ENCODE peak calls at places on chromosomes 13 and 19, in eight cellular contexts. I is Calu3; C is ELF-1; P is activated T-cell treated with anti-CD3 and anti-CD28 coated beads, Interleukin-2, amount 50 U/mL, for 1 hour; E is NCI-H748 treated with DMSO at 0.1 percent for 48 hours; Q is neural progenitor cell; Y is stimulated activated CD4-positive, alpha-beta T cell treated with anti-CD3 and anti-CD28 coated beads, Interleukin-1b, Interleukin-23, amount 100 ng/mL, for 4 hours; H is adipocyte. A is an unnamed sample.

GRCh38 chr13:48194392-48194754 is 38.6 kb upstream of the ITM2B start:
- DNase-seq in I (no peak), C (no peak), P (no peak), E (no peak), Q (no peak), Y (no peak), H (no peak), A (peak)

GRCh38 chr19:38975861-38976271 is 324 bp upstream of the FBXO17 start:
- DNase-seq in I (peak), C (peak), P (no peak), E (no peak), Q (peak), Y (no peak), H (peak), A (no peak)

GRCh38 chr19:6164906-6165531 is 29.6 kb downstream of the ACSBG2 start:
- DNase-seq in I (no peak), C (no peak), P (no peak), E (no peak), Q (no peak), Y (no peak), H (no peak), A (no peak)

GRCh38 chr13:53010374-53011105 is 18.1 kb upstream of the OLFM4 start:
- DNase-seq in I (peak), C (no peak), P (no peak), E (peak), Q (no peak), Y (no peak), H (no peak), A (no peak)

GRCh38 chr19:18608805-18609716 is 2.5 kb upstream of the CRLF1 start:
- DNase-seq in I (no peak), C (no peak), P (no peak), E (no peak), Q (no peak), Y (no peak), H (no peak), A (no peak)

GRCh38 chr13:109698779-109699178 is 87.6 kb downstream of the IRS2 start:
- DNase-seq in I (no peak), C (no peak), P (no peak), E (no peak), Q (no peak), Y (no peak), H (peak), A (no peak)

GRCh38 chr13:114080739-114081561 is 51.5 kb downstream of the RASA3 start:
- DNase-seq in I (no peak), C (peak), P (peak), E (no peak), Q (no peak), Y (no peak), H (no peak), A (no peak)

GRCh38 chr13:35704331-35704730 is 227.8 kb upstream of the MAB21L1 start:
- DNase-seq in I (no peak), C (no peak), P (no peak), E (no peak), Q (no peak), Y (no peak), H (no peak), A (no peak)

GRCh38 chr19:39915101-39915847 is 19.2 kb downstream of the FCGBP start:
- DNase-seq in I (no peak), C (no peak), P (no peak), E (no peak), Q (no peak), Y (no peak), H (no peak), A (no peak)

GRCh38 chr13:91346848-91347211 is 657 bp upstream of the MIR17HG start:
- DNase-seq in I (no peak), C (no peak), P (peak), E (peak), Q (peak), Y (peak), H (peak), A (peak)

GRCh38 chr13:113947321-113948033 is 26.4 kb downstream of the C13orf46 start:
- DNase-seq in I (peak), C (peak), P (no peak), E (no peak), Q (peak), Y (no peak), H (no peak), A (peak)

GRCh38 chr19:38070573-38070972 is 153.4 kb downstream of the DPF1 start:
- DNase-seq in I (peak), C (no peak), P (no peak), E (no peak), Q (no peak), Y (no peak), H (peak), A (no peak)

GRCh38 chr13:22926176-22927007 is 254.4 kb upstream of the SGCG start:
- DNase-seq in I (no peak), C (peak), P (no peak), E (no peak), Q (peak), Y (no peak), H (no peak), A (no peak)

GRCh38 chr19:2126879-2127518 is 24.4 kb downstream of the AP3D1 start:
- DNase-seq in I (no peak), C (no peak), P (no peak), E (no peak), Q (no peak), Y (no peak), H (no peak), A (no peak)

GRCh38 chr13:111337206-111337605 is 16.8 kb downstream of the TEX29 start:
- DNase-seq in I (no peak), C (no peak), P (no peak), E (no peak), Q (no peak), Y (no peak), H (peak), A (no peak)

GRCh38 chr19:29308977-29309520 is 96.1 kb upstream of the UQCRFS1 start:
- DNase-seq in I (no peak), C (peak), P (no peak), E (peak), Q (peak), Y (no peak), H (no peak), A (no peak)

GRCh38 chr19:2462635-2463421 is 6.1 kb upstream of the LMNB2 start:
- DNase-seq in I (peak), C (peak), P (no peak), E (no peak), Q (peak), Y (no peak), H (peak), A (peak)

GRCh38 chr13:98651716-98652115 is 74.8 kb upstream of the STK24 start:
- DNase-seq in I (no peak), C (no peak), P (no peak), E (no peak), Q (no peak), Y (no peak), H (no peak), A (no peak)

GRCh38 chr13:98927954-98928927 is 49.6 kb downstream of the DOCK9 start:
- DNase-seq in I (no peak), C (peak), P (no peak), E (no peak), Q (no peak), Y (no peak), H (peak), A (no peak)

GRCh38 chr19:51366999-51367564 is 894 bp upstream of the ETFB start:
- DNase-seq in I (peak), C (no peak), P (peak), E (no peak), Q (no peak), Y (peak), H (peak), A (no peak)

GRCh38 chr19:35717665-35718344 is at the start of gene KMT2B:
- DNase-seq in I (peak), C (no peak), P (peak), E (peak), Q (peak), Y (no peak), H (peak), A (no peak)